ENCODE peak calls at places on chromosomes 12 and 14, in eight cellular contexts. H is NCI-H510A treated with DMSO at 0.1 percent for 48 hours; Z is activated naive CD4-positive, alpha-beta T cell treated with anti-CD3 and anti-CD28 coated beads, Interleukin-2, amount 10 ng/mL, durations not matched to agents 7 days and 5 days; C is germinal center; A is iPS-NIHi11; Y is fibroblast of gingiva; J is natural killer cell treated with Interleukin-12 subunit alpha and Interleukin-12 subunit beta and Interleukin-15 and Interleukin-18, amount 100 ng/mL, for 72 hours; B is astrocyte of the cerebellum. M is an unnamed sample.
A peak's percentile ranks its signal among the peaks of the same experiment; 100 is the strongest.

GRCh38 chr14:65203574-65203973 is 101.3 kb upstream of the MAX start:
- DNase-seq in H (no peak), Z (no peak), C (no peak), A (no peak), Y (peak; percentile 17), J (no peak), B (no peak), M (no peak)

GRCh38 chr14:55309761-55310365 is 38.6 kb downstream of the FBXO34 start:
- DNase-seq in H (no peak), Z (no peak), C (no peak), A (no peak), Y (no peak), J (no peak), B (no peak), M (no peak)

GRCh38 chr14:56801920-56802319 is 8.4 kb downstream of the OTX2 start:
- DNase-seq in H (no peak), Z (no peak), C (no peak), A (no peak), Y (no peak), J (no peak), B (no peak), M (no peak)

GRCh38 chr12:107319536-107320030 is 226.2 kb upstream of the CRY1 start:
- DNase-seq in H (no peak), Z (peak; percentile 51), C (no peak), A (peak; percentile 27), Y (no peak), J (no peak), B (no peak), M (no peak)

GRCh38 chr14:101361044-101361443 is 200.3 kb upstream of the DIO3 start:
- DNase-seq in H (no peak), Z (no peak), C (peak; percentile 86), A (no peak), Y (no peak), J (no peak), B (no peak), M (no peak)

GRCh38 chr14:22780941-22781605 is 14.6 kb downstream of the OXA1L start:
- DNase-seq in H (no peak), Z (no peak), C (no peak), A (no peak), Y (no peak), J (no peak), B (no peak), M (no peak)

GRCh38 chr14:53156238-53156637 is 3.1 kb upstream of the DDHD1 start:
- DNase-seq in H (peak; percentile 33), Z (no peak), C (no peak), A (no peak), Y (no peak), J (no peak), B (no peak), M (no peak)

GRCh38 chr14:68278568-68279436 is 459.2 kb downstream of the RAD51B start:
- DNase-seq in H (no peak), Z (no peak), C (no peak), A (no peak), Y (peak; percentile 54), J (no peak), B (peak; percentile 76), M (peak; percentile 52)

GRCh38 chr12:125092872-125093680 is 27.8 kb downstream of the AACS start:
- DNase-seq in H (peak; percentile 32), Z (no peak), C (no peak), A (no peak), Y (no peak), J (no peak), B (no peak), M (no peak)

GRCh38 chr12:57715786-57716185 is 21.9 kb downstream of the OS9 start:
- DNase-seq in H (no peak), Z (no peak), C (no peak), A (no peak), Y (no peak), J (no peak), B (no peak), M (no peak)

GRCh38 chr12:61188801-61189595 is 1071.2 kb upstream of the USP15 start:
- DNase-seq in H (no peak), Z (no peak), C (no peak), A (no peak), Y (no peak), J (no peak), B (no peak), M (no peak)

GRCh38 chr12:93442411-93443340 is 929 bp upstream of the UBE2N start:
- DNase-seq in H (no peak), Z (no peak), C (no peak), A (no peak), Y (no peak), J (no peak), B (no peak), M (no peak)

GRCh38 chr14:105154476-105154871 is 14.1 kb downstream of the JAG2 start:
- DNase-seq in H (no peak), Z (no peak), C (no peak), A (no peak), Y (no peak), J (no peak), B (no peak), M (no peak)

GRCh38 chr12:100753837-100754236 is 40.7 kb upstream of the ANO4 start:
- DNase-seq in H (peak; percentile 92), Z (no peak), C (no peak), A (no peak), Y (no peak), J (no peak), B (no peak), M (no peak)

GRCh38 chr14:51086044-51086443 is 8.9 kb downstream of the TRIM9 start:
- DNase-seq in H (no peak), Z (no peak), C (no peak), A (no peak), Y (no peak), J (no peak), B (no peak), M (no peak)

GRCh38 chr14:23356036-23356435 is 3.3 kb upstream of the SLC22A17 start:
- DNase-seq in H (no peak), Z (no peak), C (no peak), A (no peak), Y (no peak), J (peak; percentile 5), B (no peak), M (no peak)

GRCh38 chr14:75042040-75042439 is 9.2 kb downstream of the MLH3 start:
- DNase-seq in H (no peak), Z (no peak), C (no peak), A (no peak), Y (peak; percentile 72), J (no peak), B (peak; percentile 64), M (no peak)

GRCh38 chr12:33944703-33945437 is 77.4 kb upstream of the ALG10 start:
- DNase-seq in H (no peak), Z (no peak), C (no peak), A (no peak), Y (no peak), J (no peak), B (no peak), M (no peak)

GRCh38 chr14:41663478-41663845 is 56.8 kb downstream of the LRFN5 start:
- DNase-seq in H (no peak), Z (no peak), C (no peak), A (no peak), Y (no peak), J (no peak), B (peak; percentile 44), M (no peak)

GRCh38 chr12:110002691-110003515 is 3.7 kb downstream of the ANKRD13A start:
- DNase-seq in H (no peak), Z (no peak), C (no peak), A (no peak), Y (peak; percentile 44), J (no peak), B (no peak), M (no peak)

GRCh38 chr12:28108599-28108998 is 81.7 kb upstream of the CCDC91 start:
- DNase-seq in H (no peak), Z (no peak), C (no peak), A (no peak), Y (no peak), J (no peak), B (no peak), M (no peak)

GRCh38 chr12:1466481-1467260 is 127.7 kb downstream of the FBXL14 start:
- DNase-seq in H (no peak), Z (no peak), C (no peak), A (no peak), Y (no peak), J (no peak), B (no peak), M (no peak)

GRCh38 chr12:16603916-16604575 is 1.9 kb downstream of the LMO3 start:
- DNase-seq in H (peak; percentile 13), Z (no peak), C (no peak), A (peak; percentile 23), Y (no peak), J (no peak), B (no peak), M (no peak)

GRCh38 chr12:21502164-21502496 is 541 bp downstream of the GOLT1B start:
- DNase-seq in H (no peak), Z (peak; percentile 54), C (peak; percentile 14), A (no peak), Y (peak; percentile 17), J (no peak), B (no peak), M (no peak)

GRCh38 chr12:32249701-32250270 is 143.1 kb downstream of the BICD1 start:
- DNase-seq in H (no peak), Z (no peak), C (no peak), A (no peak), Y (no peak), J (no peak), B (no peak), M (no peak)

GRCh38 chr14:76352639-76353281 is 23.2 kb upstream of the ESRRB start:
- DNase-seq in H (peak; percentile 47), Z (peak; percentile 65), C (peak; percentile 76), A (peak; percentile 93), Y (peak; percentile 49), J (no peak), B (no peak), M (no peak)

GRCh38 chr12:47808574-47809380 is 10.9 kb downstream of the HDAC7 start:
- DNase-seq in H (no peak), Z (peak; percentile 75), C (peak; percentile 62), A (no peak), Y (no peak), J (peak; percentile 83), B (no peak), M (no peak)

GRCh38 chr14:92959189-92959531 is 36.2 kb downstream of the CHGA start:
- DNase-seq in H (no peak), Z (no peak), C (no peak), A (no peak), Y (no peak), J (no peak), B (no peak), M (no peak)

GRCh38 chr14:93369393-93370266 is 22.6 kb downstream of the COX8C start:
- DNase-seq in H (no peak), Z (no peak), C (peak; percentile 18), A (no peak), Y (no peak), J (no peak), B (no peak), M (no peak)

GRCh38 chr12:50059440-50060119 is 2.2 kb downstream of the ASIC1 start:
- DNase-seq in H (no peak), Z (peak; percentile 74), C (no peak), A (no peak), Y (no peak), J (no peak), B (no peak), M (no peak)

GRCh38 chr14:77409131-77409533 is 14.2 kb downstream of the NOXRED1 start:
- DNase-seq in H (peak; percentile 6), Z (no peak), C (no peak), A (no peak), Y (no peak), J (no peak), B (no peak), M (no peak)

GRCh38 chr12:105705765-105706164 is 375.3 kb downstream of the C12orf75 start:
- DNase-seq in H (peak; percentile 61), Z (no peak), C (peak; percentile 24), A (peak; percentile 52), Y (peak; percentile 31), J (no peak), B (peak; percentile 59), M (peak; percentile 11)

GRCh38 chr12:25792031-25792430 is 166.5 kb upstream of the RASSF8 start:
- DNase-seq in H (no peak), Z (no peak), C (no peak), A (no peak), Y (no peak), J (no peak), B (no peak), M (no peak)

GRCh38 chr14:70905316-70905715 is 1.9 kb upstream of the PCNX1 start:
- DNase-seq in H (no peak), Z (no peak), C (no peak), A (no peak), Y (peak; percentile 90), J (no peak), B (no peak), M (no peak)